ENCODE peak calls at places on chromosome 5, in eight cellular contexts. One of them, this sample, is unnamed.
A peak's percentile ranks its signal among the peaks of the same experiment; 100 is the strongest.

GRCh38 chr5:178201221-178201926 is 3.0 kb upstream of the HNRNPAB start:
- DNase-seq in H1: no peak
- DNase-seq in astrocyte: peak; percentile 34
- DNase-seq in trophoblast cell: no peak
- DNase-seq in fibroblast of lung: peak; percentile 36
- DNase-seq in endothelial cell of umbilical vein: no peak
- DNase-seq in PC-3: no peak
- DNase-seq in mesendoderm: no peak
- DNase-seq in this sample: no peak

GRCh38 chr5:139839416-139839815 is 43.8 kb downstream of the PSD2 start:
- DNase-seq in H1: no peak
- DNase-seq in astrocyte: no peak
- DNase-seq in trophoblast cell: no peak
- DNase-seq in fibroblast of lung: no peak
- DNase-seq in endothelial cell of umbilical vein: no peak
- DNase-seq in PC-3: no peak
- DNase-seq in mesendoderm: no peak
- DNase-seq in this sample: no peak

GRCh38 chr5:112779531-112779930 is 41.8 kb downstream of the APC start:
- DNase-seq in H1: no peak
- DNase-seq in astrocyte: peak; percentile 57
- DNase-seq in trophoblast cell: peak; percentile 26
- DNase-seq in fibroblast of lung: peak; percentile 92
- DNase-seq in endothelial cell of umbilical vein: no peak
- DNase-seq in PC-3: peak; percentile 40
- DNase-seq in mesendoderm: no peak
- DNase-seq in this sample: peak; percentile 78

GRCh38 chr5:143957455-143957854 is 145.5 kb downstream of the HMHB1 start:
- DNase-seq in H1: no peak
- DNase-seq in astrocyte: no peak
- DNase-seq in trophoblast cell: no peak
- DNase-seq in fibroblast of lung: no peak
- DNase-seq in endothelial cell of umbilical vein: no peak
- DNase-seq in PC-3: no peak
- DNase-seq in mesendoderm: peak; percentile 19
- DNase-seq in this sample: no peak

GRCh38 chr5:175847503-175847902 is 23.9 kb upstream of the CPLX2 start:
- DNase-seq in H1: no peak
- DNase-seq in astrocyte: no peak
- DNase-seq in trophoblast cell: no peak
- DNase-seq in fibroblast of lung: peak; percentile 2
- DNase-seq in endothelial cell of umbilical vein: no peak
- DNase-seq in PC-3: no peak
- DNase-seq in mesendoderm: peak; percentile 67
- DNase-seq in this sample: peak; percentile 24

GRCh38 chr5:157924490-157924889 is 65.5 kb upstream of the CLINT1 start:
- DNase-seq in H1: no peak
- DNase-seq in astrocyte: no peak
- DNase-seq in trophoblast cell: no peak
- DNase-seq in fibroblast of lung: no peak
- DNase-seq in endothelial cell of umbilical vein: no peak
- DNase-seq in PC-3: no peak
- DNase-seq in mesendoderm: no peak
- DNase-seq in this sample: no peak

GRCh38 chr5:122478741-122479459 is 166.9 kb downstream of the SNCAIP start:
- DNase-seq in H1: no peak
- DNase-seq in astrocyte: no peak
- DNase-seq in trophoblast cell: peak; percentile 99
- DNase-seq in fibroblast of lung: peak; percentile 81
- DNase-seq in endothelial cell of umbilical vein: no peak
- DNase-seq in PC-3: peak; percentile 93
- DNase-seq in mesendoderm: no peak
- DNase-seq in this sample: no peak

GRCh38 chr5:159657298-159657697 is 259.0 kb upstream of the ADRA1B start:
- DNase-seq in H1: no peak
- DNase-seq in astrocyte: no peak
- DNase-seq in trophoblast cell: no peak
- DNase-seq in fibroblast of lung: no peak
- DNase-seq in endothelial cell of umbilical vein: no peak
- DNase-seq in PC-3: no peak
- DNase-seq in mesendoderm: no peak
- DNase-seq in this sample: no peak

GRCh38 chr5:146548781-146549449 is 32.9 kb upstream of the GPR151 start:
- DNase-seq in H1: no peak
- DNase-seq in astrocyte: no peak
- DNase-seq in trophoblast cell: no peak
- DNase-seq in fibroblast of lung: no peak
- DNase-seq in endothelial cell of umbilical vein: no peak
- DNase-seq in PC-3: no peak
- DNase-seq in mesendoderm: no peak
- DNase-seq in this sample: no peak

GRCh38 chr5:81520769-81521168 is 126.8 kb upstream of the ACOT12 start:
- DNase-seq in H1: no peak
- DNase-seq in astrocyte: no peak
- DNase-seq in trophoblast cell: no peak
- DNase-seq in fibroblast of lung: no peak
- DNase-seq in endothelial cell of umbilical vein: no peak
- DNase-seq in PC-3: no peak
- DNase-seq in mesendoderm: no peak
- DNase-seq in this sample: no peak
- H3K79me2 ChIP-seq in H1: no peaks in the 10 kb centered on the region
- H3K79me2 ChIP-seq in astrocyte: no peaks in the 10 kb centered on the region
- H3K79me2 ChIP-seq in trophoblast cell: no peaks in the 10 kb centered on the region
- H3K79me2 ChIP-seq in fibroblast of lung: no peaks in the 10 kb centered on the region
- H3K79me2 ChIP-seq in endothelial cell of umbilical vein: no peaks in the 10 kb centered on the region
- H3K79me2 ChIP-seq in PC-3: no peaks in the 10 kb centered on the region
- H3K79me2 ChIP-seq in mesendoderm: no peaks in the 10 kb centered on the region
- H3K79me2 ChIP-seq in this sample: no peaks in the 10 kb centered on the region

DNA sequence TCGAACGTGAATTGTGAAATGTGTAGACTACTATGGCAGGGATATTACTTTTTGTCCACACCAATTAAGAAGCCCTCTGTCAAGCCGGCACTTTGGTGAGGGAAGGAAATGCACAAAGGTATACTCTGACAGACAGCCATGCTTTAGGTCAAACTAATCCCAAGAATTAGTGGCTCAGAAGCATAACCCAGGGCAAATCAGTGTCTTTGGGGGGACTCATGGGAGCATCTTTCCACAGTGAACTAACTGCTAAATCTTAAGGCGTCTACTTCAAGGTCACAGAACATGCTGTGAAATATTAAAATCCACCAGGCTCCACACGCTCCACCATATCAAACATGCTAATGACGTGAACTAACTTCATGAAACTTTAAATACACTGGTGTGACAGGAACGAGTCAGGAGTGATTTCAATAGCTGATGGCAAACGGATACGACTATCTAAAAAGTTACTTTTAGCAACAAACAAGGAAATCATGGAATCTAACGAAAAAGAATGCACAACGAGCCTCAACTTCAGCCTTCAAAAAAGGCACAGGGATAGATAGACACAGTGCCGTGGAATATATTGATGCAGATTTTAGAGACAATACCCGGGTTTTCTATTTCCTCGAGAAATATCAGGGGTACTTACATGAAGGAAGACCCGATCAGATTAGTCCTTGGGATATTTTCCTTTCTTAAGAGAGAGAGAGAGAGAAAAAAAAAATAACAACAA is 504 bp downstream of the MEF2C start:
- DNase-seq in H1: no peak
- DNase-seq in astrocyte: no peak
- DNase-seq in trophoblast cell: peak; percentile 7
- DNase-seq in fibroblast of lung: peak; percentile 26
- DNase-seq in endothelial cell of umbilical vein: peak; percentile 64
- DNase-seq in PC-3: peak; percentile 21
- DNase-seq in mesendoderm: no peak
- DNase-seq in this sample: peak; percentile 40
- H3K79me2 ChIP-seq in H1: no peaks in the 10 kb centered on the region
- H3K79me2 ChIP-seq in astrocyte: peaks cover 35% of the 10 kb centered on the region
- H3K79me2 ChIP-seq in trophoblast cell: no peaks in the 10 kb centered on the region
- H3K79me2 ChIP-seq in fibroblast of lung: peaks cover 30% of the 10 kb centered on the region
- H3K79me2 ChIP-seq in endothelial cell of umbilical vein: peaks cover 45% of the 10 kb centered on the region
- H3K79me2 ChIP-seq in PC-3: peaks cover 33% of the 10 kb centered on the region
- H3K79me2 ChIP-seq in mesendoderm: no peaks in the 10 kb centered on the region
- H3K79me2 ChIP-seq in this sample: no peaks in the 10 kb centered on the region

DNA sequence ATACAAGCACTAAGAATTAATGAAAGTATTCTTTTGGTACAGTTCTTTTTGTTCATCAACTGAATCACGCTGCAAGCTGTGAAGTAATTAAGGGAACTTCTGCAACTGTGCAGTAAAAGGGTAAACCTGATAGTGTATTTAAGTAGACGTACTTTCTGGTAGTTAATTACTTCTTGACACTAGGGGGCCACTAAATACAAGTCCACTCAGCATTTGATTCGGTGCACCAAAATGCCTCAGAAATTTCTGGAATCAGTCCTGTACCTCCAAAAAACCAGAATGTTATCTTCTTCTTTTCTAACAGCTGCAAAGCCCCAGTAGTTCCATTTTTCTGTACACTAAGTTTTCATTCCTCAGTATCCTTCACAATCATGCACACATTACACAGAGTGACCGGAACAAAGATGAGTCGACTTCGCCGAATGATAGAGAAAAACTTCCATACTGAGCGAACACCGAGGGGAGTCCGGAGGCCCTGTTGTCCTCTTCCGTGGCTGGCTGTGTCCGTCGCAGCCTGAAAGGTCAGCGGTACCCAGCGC is 500 bp downstream of the GFM2 start:
- DNase-seq in H1: no peak
- DNase-seq in astrocyte: peak; percentile 62
- DNase-seq in trophoblast cell: peak; percentile 73
- DNase-seq in fibroblast of lung: peak; percentile 73
- DNase-seq in endothelial cell of umbilical vein: peak; percentile 66
- DNase-seq in PC-3: peak; percentile 34
- DNase-seq in mesendoderm: peak; percentile 71
- DNase-seq in this sample: peak; percentile 84
- H3K79me2 ChIP-seq in H1: peaks cover 12% of the 10 kb centered on the region
- H3K79me2 ChIP-seq in astrocyte: peaks cover 58% of the 10 kb centered on the region
- H3K79me2 ChIP-seq in trophoblast cell: peaks cover 12% of the 10 kb centered on the region
- H3K79me2 ChIP-seq in fibroblast of lung: peaks cover 41% of the 10 kb centered on the region
- H3K79me2 ChIP-seq in endothelial cell of umbilical vein: peaks cover 40% of the 10 kb centered on the region
- H3K79me2 ChIP-seq in PC-3: peaks cover 60% of the 10 kb centered on the region
- H3K79me2 ChIP-seq in mesendoderm: peaks cover 23% of the 10 kb centered on the region
- H3K79me2 ChIP-seq in this sample: peaks cover 81% of the 10 kb centered on the region

GRCh38 chr5:133962131-133962530 is 6.3 kb downstream of the C5orf15 start:
- DNase-seq in H1: no peak
- DNase-seq in astrocyte: no peak
- DNase-seq in trophoblast cell: no peak
- DNase-seq in fibroblast of lung: peak; percentile 38
- DNase-seq in endothelial cell of umbilical vein: no peak
- DNase-seq in PC-3: no peak
- DNase-seq in mesendoderm: no peak
- DNase-seq in this sample: no peak

GRCh38 chr5:133957591-133957990 is 10.8 kb downstream of the C5orf15 start:
- DNase-seq in H1: no peak
- DNase-seq in astrocyte: no peak
- DNase-seq in trophoblast cell: no peak
- DNase-seq in fibroblast of lung: no peak
- DNase-seq in endothelial cell of umbilical vein: no peak
- DNase-seq in PC-3: no peak
- DNase-seq in mesendoderm: no peak
- DNase-seq in this sample: no peak

GRCh38 chr5:133957080-133957479 is 11.3 kb downstream of the C5orf15 start:
- DNase-seq in H1: peak; percentile 8
- DNase-seq in astrocyte: no peak
- DNase-seq in trophoblast cell: no peak
- DNase-seq in fibroblast of lung: no peak
- DNase-seq in endothelial cell of umbilical vein: no peak
- DNase-seq in PC-3: no peak
- DNase-seq in mesendoderm: no peak
- DNase-seq in this sample: no peak

GRCh38 chr5:133962801-133963476 is 5.5 kb downstream of the C5orf15 start:
- DNase-seq in H1: no peak
- DNase-seq in astrocyte: peak; percentile 91
- DNase-seq in trophoblast cell: peak; percentile 41
- DNase-seq in fibroblast of lung: peak; percentile 60
- DNase-seq in endothelial cell of umbilical vein: peak; percentile 27
- DNase-seq in PC-3: no peak
- DNase-seq in mesendoderm: no peak
- DNase-seq in this sample: peak; percentile 65

GRCh38 chr5:133959643-133960042 is 8.8 kb downstream of the C5orf15 start:
- DNase-seq in H1: no peak
- DNase-seq in astrocyte: no peak
- DNase-seq in trophoblast cell: no peak
- DNase-seq in fibroblast of lung: no peak
- DNase-seq in endothelial cell of umbilical vein: no peak
- DNase-seq in PC-3: no peak
- DNase-seq in mesendoderm: no peak
- DNase-seq in this sample: no peak
- H3K79me2 ChIP-seq in H1: no peaks in the 10 kb centered on the region
- H3K79me2 ChIP-seq in astrocyte: peaks cover 60% of the 10 kb centered on the region
- H3K79me2 ChIP-seq in trophoblast cell: no peaks in the 10 kb centered on the region
- H3K79me2 ChIP-seq in fibroblast of lung: peaks cover 23% of the 10 kb centered on the region
- H3K79me2 ChIP-seq in endothelial cell of umbilical vein: peaks cover 21% of the 10 kb centered on the region
- H3K79me2 ChIP-seq in PC-3: peaks cover 34% of the 10 kb centered on the region
- H3K79me2 ChIP-seq in mesendoderm: no peaks in the 10 kb centered on the region
- H3K79me2 ChIP-seq in this sample: peaks cover 82% of the 10 kb centered on the region

DNA sequence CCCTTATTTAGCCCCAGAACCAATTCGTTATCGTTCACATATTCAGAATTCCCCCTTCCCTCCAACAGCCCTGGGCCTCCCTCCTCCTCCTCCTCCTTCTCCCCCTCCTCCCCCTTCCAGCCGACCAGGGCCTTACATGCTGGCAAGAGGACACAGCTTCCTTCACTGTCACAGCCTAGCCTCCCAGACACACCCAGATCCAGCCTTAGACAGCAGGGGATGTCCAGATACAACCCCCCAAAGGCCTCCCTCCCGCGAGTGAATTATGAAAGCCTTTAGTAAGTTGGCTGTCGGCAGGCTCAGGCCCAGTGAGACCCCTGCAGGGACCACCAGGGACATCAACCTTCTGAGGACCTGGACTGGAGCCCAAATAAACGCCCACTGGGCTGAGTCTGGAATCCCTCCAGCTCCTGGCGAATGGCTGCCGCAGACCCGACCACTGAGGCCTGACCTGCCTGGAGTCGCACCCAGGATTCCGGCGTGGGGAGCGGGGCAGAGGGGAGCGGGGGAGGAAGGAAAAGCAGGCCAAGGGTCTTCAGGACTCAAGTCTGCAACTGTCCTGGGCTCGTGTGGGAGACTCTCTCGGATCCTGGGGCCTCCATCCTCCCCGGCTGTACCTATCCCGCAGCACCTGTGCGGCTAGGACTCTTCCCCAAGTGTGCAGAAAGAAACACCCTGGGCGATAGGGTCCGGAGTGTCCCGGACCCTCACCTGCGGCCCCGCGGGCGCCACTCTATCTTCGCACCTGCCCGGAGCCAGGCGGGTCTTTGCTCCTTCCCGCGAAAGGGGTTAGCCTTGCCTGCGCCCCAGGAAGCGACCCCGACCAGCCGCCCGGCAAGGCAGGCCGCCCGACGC is 735 bp downstream of the SEPTIN8 start:
- DNase-seq in H1: peak; percentile 58
- DNase-seq in astrocyte: peak; percentile 25
- DNase-seq in trophoblast cell: peak; percentile 57
- DNase-seq in fibroblast of lung: peak; percentile 31
- DNase-seq in endothelial cell of umbilical vein: peak; percentile 37
- DNase-seq in PC-3: peak; percentile 41
- DNase-seq in mesendoderm: peak; percentile 41
- DNase-seq in this sample: peak; percentile 53
- H3K79me2 ChIP-seq in H1: no peaks in the 10 kb centered on the region
- H3K79me2 ChIP-seq in astrocyte: peaks cover 62% of the 10 kb centered on the region
- H3K79me2 ChIP-seq in trophoblast cell: peaks cover 57% of the 10 kb centered on the region
- H3K79me2 ChIP-seq in fibroblast of lung: peaks cover 37% of the 10 kb centered on the region
- H3K79me2 ChIP-seq in endothelial cell of umbilical vein: peaks cover 42% of the 10 kb centered on the region
- H3K79me2 ChIP-seq in PC-3: peaks cover 37% of the 10 kb centered on the region
- H3K79me2 ChIP-seq in mesendoderm: no peaks in the 10 kb centered on the region
- H3K79me2 ChIP-seq in this sample: peaks cover 52% of the 10 kb centered on the region